ENCODE peak calls at places on chromosomes 12 and 14, in ten cellular contexts. One of them, this sample, is unnamed.
A peak's percentile ranks its signal among the peaks of the same experiment; 100 is the strongest.

GRCh38 chr12:3288690-3289089 is 202.3 kb upstream of the PRMT8 start:
- DNase-seq in bronchial epithelial cell: peak; percentile 22
- DNase-seq in BJ: no peak
- DNase-seq in activated CD8-positive, alpha-beta memory T cell treated with anti-CD3 and anti-CD28 coated beads, Interleukin-2, amount 50 U/mL, for 4 hours: no peak
- DNase-seq in stimulated activated CD4-positive, alpha-beta T cell treated with anti-CD3 and anti-CD28 coated beads, Interleukin-1b, Interleukin-23, amount 100 ng/mL, for 24 hours: no peak
- DNase-seq in stimulated activated CD8-positive, alpha-beta memory T cell treated with anti-CD3 and anti-CD28 coated beads, Interleukin-4, amount 100 ng/mL, for 1 hour: no peak
- DNase-seq in naive thymus-derived CD4-positive, alpha-beta T cell: no peak
- DNase-seq in AG20443: no peak
- DNase-seq in lower lobe of right lung: no peak
- DNase-seq in fibroblast of lung: no peak
- DNase-seq in this sample: no peak

GRCh38 chr14:61894452-61895077 is 132.3 kb downstream of the SNAPC1 start:
- DNase-seq in activated CD8-positive, alpha-beta memory T cell treated with anti-CD3 and anti-CD28 coated beads, Interleukin-2, amount 50 U/mL, for 4 hours: peak; percentile 57
- DNase-seq in AG20443: peak; percentile 81
- DNase-seq in fibroblast of lung: peak; percentile 57
- DNase-seq in stimulated activated CD8-positive, alpha-beta memory T cell treated with anti-CD3 and anti-CD28 coated beads, Interleukin-4, amount 100 ng/mL, for 1 hour: peak; percentile 17
- DNase-seq in BJ: no peak
- DNase-seq in naive thymus-derived CD4-positive, alpha-beta T cell: peak; percentile 20
- DNase-seq in stimulated activated CD4-positive, alpha-beta T cell treated with anti-CD3 and anti-CD28 coated beads, Interleukin-1b, Interleukin-23, amount 100 ng/mL, for 24 hours: peak; percentile 44
- DNase-seq in lower lobe of right lung: peak; percentile 66
- DNase-seq in bronchial epithelial cell: peak; percentile 65
- DNase-seq in this sample: no peak

GRCh38 chr12:70178038-70178437 is 65.2 kb upstream of the CNOT2 start:
- DNase-seq in stimulated activated CD4-positive, alpha-beta T cell treated with anti-CD3 and anti-CD28 coated beads, Interleukin-1b, Interleukin-23, amount 100 ng/mL, for 24 hours: no peak
- DNase-seq in naive thymus-derived CD4-positive, alpha-beta T cell: no peak
- DNase-seq in stimulated activated CD8-positive, alpha-beta memory T cell treated with anti-CD3 and anti-CD28 coated beads, Interleukin-4, amount 100 ng/mL, for 1 hour: no peak
- DNase-seq in AG20443: peak; percentile 16
- DNase-seq in bronchial epithelial cell: peak; percentile 62
- DNase-seq in activated CD8-positive, alpha-beta memory T cell treated with anti-CD3 and anti-CD28 coated beads, Interleukin-2, amount 50 U/mL, for 4 hours: no peak
- DNase-seq in lower lobe of right lung: no peak
- DNase-seq in BJ: no peak
- DNase-seq in fibroblast of lung: no peak
- DNase-seq in this sample: no peak

GRCh38 chr12:46186088-46186487 is 82.8 kb downstream of the SLC38A1 start:
- DNase-seq in lower lobe of right lung: no peak
- DNase-seq in activated CD8-positive, alpha-beta memory T cell treated with anti-CD3 and anti-CD28 coated beads, Interleukin-2, amount 50 U/mL, for 4 hours: no peak
- DNase-seq in AG20443: no peak
- DNase-seq in naive thymus-derived CD4-positive, alpha-beta T cell: no peak
- DNase-seq in BJ: no peak
- DNase-seq in fibroblast of lung: no peak
- DNase-seq in stimulated activated CD8-positive, alpha-beta memory T cell treated with anti-CD3 and anti-CD28 coated beads, Interleukin-4, amount 100 ng/mL, for 1 hour: no peak
- DNase-seq in stimulated activated CD4-positive, alpha-beta T cell treated with anti-CD3 and anti-CD28 coated beads, Interleukin-1b, Interleukin-23, amount 100 ng/mL, for 24 hours: no peak
- DNase-seq in bronchial epithelial cell: no peak
- DNase-seq in this sample: no peak

GRCh38 chr12:95326450-95326849 is 108.8 kb downstream of the VEZT start:
- DNase-seq in bronchial epithelial cell: no peak
- DNase-seq in fibroblast of lung: peak; percentile 72
- DNase-seq in activated CD8-positive, alpha-beta memory T cell treated with anti-CD3 and anti-CD28 coated beads, Interleukin-2, amount 50 U/mL, for 4 hours: no peak
- DNase-seq in naive thymus-derived CD4-positive, alpha-beta T cell: no peak
- DNase-seq in lower lobe of right lung: no peak
- DNase-seq in AG20443: peak; percentile 36
- DNase-seq in stimulated activated CD8-positive, alpha-beta memory T cell treated with anti-CD3 and anti-CD28 coated beads, Interleukin-4, amount 100 ng/mL, for 1 hour: no peak
- DNase-seq in stimulated activated CD4-positive, alpha-beta T cell treated with anti-CD3 and anti-CD28 coated beads, Interleukin-1b, Interleukin-23, amount 100 ng/mL, for 24 hours: no peak
- DNase-seq in BJ: no peak
- DNase-seq in this sample: no peak

GRCh38 chr14:100416921-100417451 is 93.8 kb downstream of the SLC25A47 start:
- DNase-seq in stimulated activated CD8-positive, alpha-beta memory T cell treated with anti-CD3 and anti-CD28 coated beads, Interleukin-4, amount 100 ng/mL, for 1 hour: no peak
- DNase-seq in naive thymus-derived CD4-positive, alpha-beta T cell: no peak
- DNase-seq in BJ: peak; percentile 65
- DNase-seq in bronchial epithelial cell: peak; percentile 76
- DNase-seq in lower lobe of right lung: no peak
- DNase-seq in AG20443: peak; percentile 71
- DNase-seq in activated CD8-positive, alpha-beta memory T cell treated with anti-CD3 and anti-CD28 coated beads, Interleukin-2, amount 50 U/mL, for 4 hours: no peak
- DNase-seq in stimulated activated CD4-positive, alpha-beta T cell treated with anti-CD3 and anti-CD28 coated beads, Interleukin-1b, Interleukin-23, amount 100 ng/mL, for 24 hours: no peak
- DNase-seq in fibroblast of lung: peak; percentile 87
- DNase-seq in this sample: no peak

GRCh38 chr14:49988080-49988990 is 95.5 kb downstream of the ARF6 start:
- DNase-seq in BJ: no peak
- DNase-seq in AG20443: no peak
- DNase-seq in activated CD8-positive, alpha-beta memory T cell treated with anti-CD3 and anti-CD28 coated beads, Interleukin-2, amount 50 U/mL, for 4 hours: no peak
- DNase-seq in fibroblast of lung: no peak
- DNase-seq in bronchial epithelial cell: no peak
- DNase-seq in stimulated activated CD8-positive, alpha-beta memory T cell treated with anti-CD3 and anti-CD28 coated beads, Interleukin-4, amount 100 ng/mL, for 1 hour: no peak
- DNase-seq in lower lobe of right lung: no peak
- DNase-seq in naive thymus-derived CD4-positive, alpha-beta T cell: no peak
- DNase-seq in stimulated activated CD4-positive, alpha-beta T cell treated with anti-CD3 and anti-CD28 coated beads, Interleukin-1b, Interleukin-23, amount 100 ng/mL, for 24 hours: no peak
- DNase-seq in this sample: no peak

GRCh38 chr12:2841056-2841455 is 6.2 kb upstream of the NRIP2 start:
- DNase-seq in stimulated activated CD4-positive, alpha-beta T cell treated with anti-CD3 and anti-CD28 coated beads, Interleukin-1b, Interleukin-23, amount 100 ng/mL, for 24 hours: no peak
- DNase-seq in activated CD8-positive, alpha-beta memory T cell treated with anti-CD3 and anti-CD28 coated beads, Interleukin-2, amount 50 U/mL, for 4 hours: no peak
- DNase-seq in fibroblast of lung: peak; percentile 20
- DNase-seq in bronchial epithelial cell: no peak
- DNase-seq in AG20443: no peak
- DNase-seq in BJ: no peak
- DNase-seq in lower lobe of right lung: no peak
- DNase-seq in naive thymus-derived CD4-positive, alpha-beta T cell: no peak
- DNase-seq in stimulated activated CD8-positive, alpha-beta memory T cell treated with anti-CD3 and anti-CD28 coated beads, Interleukin-4, amount 100 ng/mL, for 1 hour: no peak
- DNase-seq in this sample: no peak

GRCh38 chr14:92539875-92540274 is 26.3 kb downstream of the RIN3 start:
- DNase-seq in bronchial epithelial cell: no peak
- DNase-seq in BJ: no peak
- DNase-seq in stimulated activated CD4-positive, alpha-beta T cell treated with anti-CD3 and anti-CD28 coated beads, Interleukin-1b, Interleukin-23, amount 100 ng/mL, for 24 hours: no peak
- DNase-seq in lower lobe of right lung: peak; percentile 52
- DNase-seq in stimulated activated CD8-positive, alpha-beta memory T cell treated with anti-CD3 and anti-CD28 coated beads, Interleukin-4, amount 100 ng/mL, for 1 hour: no peak
- DNase-seq in fibroblast of lung: no peak
- DNase-seq in AG20443: peak; percentile 15
- DNase-seq in naive thymus-derived CD4-positive, alpha-beta T cell: no peak
- DNase-seq in activated CD8-positive, alpha-beta memory T cell treated with anti-CD3 and anti-CD28 coated beads, Interleukin-2, amount 50 U/mL, for 4 hours: no peak
- DNase-seq in this sample: peak; percentile 61

GRCh38 chr14:49598479-49599301 is at the start of gene LRR1:
- DNase-seq in BJ: no peak
- DNase-seq in naive thymus-derived CD4-positive, alpha-beta T cell: peak; percentile 74
- DNase-seq in AG20443: peak; percentile 91
- DNase-seq in stimulated activated CD4-positive, alpha-beta T cell treated with anti-CD3 and anti-CD28 coated beads, Interleukin-1b, Interleukin-23, amount 100 ng/mL, for 24 hours: peak; percentile 75
- DNase-seq in fibroblast of lung: peak; percentile 84
- DNase-seq in stimulated activated CD8-positive, alpha-beta memory T cell treated with anti-CD3 and anti-CD28 coated beads, Interleukin-4, amount 100 ng/mL, for 1 hour: peak; percentile 60
- DNase-seq in activated CD8-positive, alpha-beta memory T cell treated with anti-CD3 and anti-CD28 coated beads, Interleukin-2, amount 50 U/mL, for 4 hours: peak; percentile 84
- DNase-seq in bronchial epithelial cell: peak; percentile 71
- DNase-seq in lower lobe of right lung: peak; percentile 92
- DNase-seq in this sample: peak; percentile 87

GRCh38 chr12:68207276-68207675 is 18.3 kb downstream of the IL26 start:
- DNase-seq in lower lobe of right lung: no peak
- DNase-seq in fibroblast of lung: no peak
- DNase-seq in AG20443: no peak
- DNase-seq in BJ: no peak
- DNase-seq in activated CD8-positive, alpha-beta memory T cell treated with anti-CD3 and anti-CD28 coated beads, Interleukin-2, amount 50 U/mL, for 4 hours: no peak
- DNase-seq in naive thymus-derived CD4-positive, alpha-beta T cell: no peak
- DNase-seq in stimulated activated CD4-positive, alpha-beta T cell treated with anti-CD3 and anti-CD28 coated beads, Interleukin-1b, Interleukin-23, amount 100 ng/mL, for 24 hours: no peak
- DNase-seq in stimulated activated CD8-positive, alpha-beta memory T cell treated with anti-CD3 and anti-CD28 coated beads, Interleukin-4, amount 100 ng/mL, for 1 hour: no peak
- DNase-seq in bronchial epithelial cell: no peak
- DNase-seq in this sample: no peak

GRCh38 chr12:126156806-126157574 is 1091.8 kb downstream of the AACS start:
- DNase-seq in BJ: no peak
- DNase-seq in AG20443: no peak
- DNase-seq in lower lobe of right lung: no peak
- DNase-seq in stimulated activated CD4-positive, alpha-beta T cell treated with anti-CD3 and anti-CD28 coated beads, Interleukin-1b, Interleukin-23, amount 100 ng/mL, for 24 hours: no peak
- DNase-seq in stimulated activated CD8-positive, alpha-beta memory T cell treated with anti-CD3 and anti-CD28 coated beads, Interleukin-4, amount 100 ng/mL, for 1 hour: no peak
- DNase-seq in activated CD8-positive, alpha-beta memory T cell treated with anti-CD3 and anti-CD28 coated beads, Interleukin-2, amount 50 U/mL, for 4 hours: no peak
- DNase-seq in naive thymus-derived CD4-positive, alpha-beta T cell: no peak
- DNase-seq in fibroblast of lung: no peak
- DNase-seq in bronchial epithelial cell: no peak
- DNase-seq in this sample: no peak

GRCh38 chr12:74415633-74416032 is 122.0 kb upstream of the ATXN7L3B start:
- DNase-seq in stimulated activated CD8-positive, alpha-beta memory T cell treated with anti-CD3 and anti-CD28 coated beads, Interleukin-4, amount 100 ng/mL, for 1 hour: no peak
- DNase-seq in fibroblast of lung: peak; percentile 14
- DNase-seq in stimulated activated CD4-positive, alpha-beta T cell treated with anti-CD3 and anti-CD28 coated beads, Interleukin-1b, Interleukin-23, amount 100 ng/mL, for 24 hours: no peak
- DNase-seq in AG20443: peak; percentile 11
- DNase-seq in activated CD8-positive, alpha-beta memory T cell treated with anti-CD3 and anti-CD28 coated beads, Interleukin-2, amount 50 U/mL, for 4 hours: no peak
- DNase-seq in naive thymus-derived CD4-positive, alpha-beta T cell: no peak
- DNase-seq in bronchial epithelial cell: peak; percentile 36
- DNase-seq in lower lobe of right lung: no peak
- DNase-seq in BJ: no peak
- DNase-seq in this sample: no peak

GRCh38 chr12:26238341-26239126 is 43.2 kb downstream of the SSPN start:
- DNase-seq in BJ: no peak
- DNase-seq in stimulated activated CD4-positive, alpha-beta T cell treated with anti-CD3 and anti-CD28 coated beads, Interleukin-1b, Interleukin-23, amount 100 ng/mL, for 24 hours: no peak
- DNase-seq in activated CD8-positive, alpha-beta memory T cell treated with anti-CD3 and anti-CD28 coated beads, Interleukin-2, amount 50 U/mL, for 4 hours: no peak
- DNase-seq in bronchial epithelial cell: no peak
- DNase-seq in naive thymus-derived CD4-positive, alpha-beta T cell: no peak
- DNase-seq in AG20443: peak; percentile 22
- DNase-seq in lower lobe of right lung: no peak
- DNase-seq in fibroblast of lung: peak; percentile 80
- DNase-seq in stimulated activated CD8-positive, alpha-beta memory T cell treated with anti-CD3 and anti-CD28 coated beads, Interleukin-4, amount 100 ng/mL, for 1 hour: no peak
- DNase-seq in this sample: no peak

GRCh38 chr12:94805749-94806148 is 155.4 kb upstream of the TMCC3 start:
- DNase-seq in activated CD8-positive, alpha-beta memory T cell treated with anti-CD3 and anti-CD28 coated beads, Interleukin-2, amount 50 U/mL, for 4 hours: no peak
- DNase-seq in stimulated activated CD8-positive, alpha-beta memory T cell treated with anti-CD3 and anti-CD28 coated beads, Interleukin-4, amount 100 ng/mL, for 1 hour: no peak
- DNase-seq in stimulated activated CD4-positive, alpha-beta T cell treated with anti-CD3 and anti-CD28 coated beads, Interleukin-1b, Interleukin-23, amount 100 ng/mL, for 24 hours: no peak
- DNase-seq in naive thymus-derived CD4-positive, alpha-beta T cell: no peak
- DNase-seq in bronchial epithelial cell: peak; percentile 59
- DNase-seq in BJ: peak; percentile 12
- DNase-seq in lower lobe of right lung: no peak
- DNase-seq in fibroblast of lung: peak; percentile 71
- DNase-seq in AG20443: peak; percentile 36
- DNase-seq in this sample: no peak

GRCh38 chr12:65741662-65742480 is 82.4 kb upstream of the HMGA2 start:
- DNase-seq in stimulated activated CD4-positive, alpha-beta T cell treated with anti-CD3 and anti-CD28 coated beads, Interleukin-1b, Interleukin-23, amount 100 ng/mL, for 24 hours: no peak
- DNase-seq in stimulated activated CD8-positive, alpha-beta memory T cell treated with anti-CD3 and anti-CD28 coated beads, Interleukin-4, amount 100 ng/mL, for 1 hour: no peak
- DNase-seq in lower lobe of right lung: no peak
- DNase-seq in naive thymus-derived CD4-positive, alpha-beta T cell: no peak
- DNase-seq in BJ: no peak
- DNase-seq in fibroblast of lung: peak; percentile 59
- DNase-seq in activated CD8-positive, alpha-beta memory T cell treated with anti-CD3 and anti-CD28 coated beads, Interleukin-2, amount 50 U/mL, for 4 hours: peak; percentile 22
- DNase-seq in AG20443: peak; percentile 78
- DNase-seq in bronchial epithelial cell: peak; percentile 33
- DNase-seq in this sample: no peak

GRCh38 chr12:63028951-63029350 is 94.0 kb upstream of the PPM1H start:
- DNase-seq in stimulated activated CD4-positive, alpha-beta T cell treated with anti-CD3 and anti-CD28 coated beads, Interleukin-1b, Interleukin-23, amount 100 ng/mL, for 24 hours: no peak
- DNase-seq in bronchial epithelial cell: no peak
- DNase-seq in activated CD8-positive, alpha-beta memory T cell treated with anti-CD3 and anti-CD28 coated beads, Interleukin-2, amount 50 U/mL, for 4 hours: no peak
- DNase-seq in stimulated activated CD8-positive, alpha-beta memory T cell treated with anti-CD3 and anti-CD28 coated beads, Interleukin-4, amount 100 ng/mL, for 1 hour: no peak
- DNase-seq in AG20443: no peak
- DNase-seq in fibroblast of lung: no peak
- DNase-seq in BJ: no peak
- DNase-seq in lower lobe of right lung: no peak
- DNase-seq in naive thymus-derived CD4-positive, alpha-beta T cell: no peak
- DNase-seq in this sample: no peak

GRCh38 chr14:23171251-23171975 is 12.0 kb downstream of the SLC7A8 start:
- DNase-seq in activated CD8-positive, alpha-beta memory T cell treated with anti-CD3 and anti-CD28 coated beads, Interleukin-2, amount 50 U/mL, for 4 hours: no peak
- DNase-seq in lower lobe of right lung: no peak
- DNase-seq in AG20443: peak; percentile 77
- DNase-seq in naive thymus-derived CD4-positive, alpha-beta T cell: no peak
- DNase-seq in bronchial epithelial cell: peak; percentile 95
- DNase-seq in stimulated activated CD4-positive, alpha-beta T cell treated with anti-CD3 and anti-CD28 coated beads, Interleukin-1b, Interleukin-23, amount 100 ng/mL, for 24 hours: no peak
- DNase-seq in BJ: peak; percentile 71
- DNase-seq in fibroblast of lung: peak; percentile 59
- DNase-seq in stimulated activated CD8-positive, alpha-beta memory T cell treated with anti-CD3 and anti-CD28 coated beads, Interleukin-4, amount 100 ng/mL, for 1 hour: no peak
- DNase-seq in this sample: no peak

GRCh38 chr14:104106471-104106991 is 21.0 kb downstream of the ASPG start:
- DNase-seq in bronchial epithelial cell: no peak
- DNase-seq in activated CD8-positive, alpha-beta memory T cell treated with anti-CD3 and anti-CD28 coated beads, Interleukin-2, amount 50 U/mL, for 4 hours: no peak
- DNase-seq in stimulated activated CD8-positive, alpha-beta memory T cell treated with anti-CD3 and anti-CD28 coated beads, Interleukin-4, amount 100 ng/mL, for 1 hour: no peak
- DNase-seq in fibroblast of lung: no peak
- DNase-seq in BJ: no peak
- DNase-seq in lower lobe of right lung: no peak
- DNase-seq in stimulated activated CD4-positive, alpha-beta T cell treated with anti-CD3 and anti-CD28 coated beads, Interleukin-1b, Interleukin-23, amount 100 ng/mL, for 24 hours: no peak
- DNase-seq in naive thymus-derived CD4-positive, alpha-beta T cell: no peak
- DNase-seq in AG20443: no peak
- DNase-seq in this sample: peak; percentile 34

GRCh38 chr12:64221656-64222010 is 463 bp downstream of the KICS2 start:
- DNase-seq in lower lobe of right lung: peak; percentile 92
- DNase-seq in fibroblast of lung: peak; percentile 74
- DNase-seq in stimulated activated CD4-positive, alpha-beta T cell treated with anti-CD3 and anti-CD28 coated beads, Interleukin-1b, Interleukin-23, amount 100 ng/mL, for 24 hours: peak; percentile 50
- DNase-seq in bronchial epithelial cell: peak; percentile 72
- DNase-seq in naive thymus-derived CD4-positive, alpha-beta T cell: peak; percentile 50
- DNase-seq in AG20443: peak; percentile 90
- DNase-seq in stimulated activated CD8-positive, alpha-beta memory T cell treated with anti-CD3 and anti-CD28 coated beads, Interleukin-4, amount 100 ng/mL, for 1 hour: no peak
- DNase-seq in activated CD8-positive, alpha-beta memory T cell treated with anti-CD3 and anti-CD28 coated beads, Interleukin-2, amount 50 U/mL, for 4 hours: peak; percentile 65
- DNase-seq in BJ: peak; percentile 12
- DNase-seq in this sample: peak; percentile 88

GRCh38 chr12:115437061-115437567 is 753.1 kb upstream of the TBX3 start:
- DNase-seq in BJ: no peak
- DNase-seq in naive thymus-derived CD4-positive, alpha-beta T cell: no peak
- DNase-seq in bronchial epithelial cell: no peak
- DNase-seq in fibroblast of lung: peak; percentile 20
- DNase-seq in lower lobe of right lung: no peak
- DNase-seq in stimulated activated CD4-positive, alpha-beta T cell treated with anti-CD3 and anti-CD28 coated beads, Interleukin-1b, Interleukin-23, amount 100 ng/mL, for 24 hours: no peak
- DNase-seq in activated CD8-positive, alpha-beta memory T cell treated with anti-CD3 and anti-CD28 coated beads, Interleukin-2, amount 50 U/mL, for 4 hours: no peak
- DNase-seq in AG20443: no peak
- DNase-seq in stimulated activated CD8-positive, alpha-beta memory T cell treated with anti-CD3 and anti-CD28 coated beads, Interleukin-4, amount 100 ng/mL, for 1 hour: no peak
- DNase-seq in this sample: no peak

GRCh38 chr14:50784683-50785505 is 46.1 kb downstream of the NIN start:
- DNase-seq in BJ: no peak
- DNase-seq in stimulated activated CD8-positive, alpha-beta memory T cell treated with anti-CD3 and anti-CD28 coated beads, Interleukin-4, amount 100 ng/mL, for 1 hour: no peak
- DNase-seq in AG20443: no peak
- DNase-seq in bronchial epithelial cell: no peak
- DNase-seq in activated CD8-positive, alpha-beta memory T cell treated with anti-CD3 and anti-CD28 coated beads, Interleukin-2, amount 50 U/mL, for 4 hours: no peak
- DNase-seq in fibroblast of lung: no peak
- DNase-seq in stimulated activated CD4-positive, alpha-beta T cell treated with anti-CD3 and anti-CD28 coated beads, Interleukin-1b, Interleukin-23, amount 100 ng/mL, for 24 hours: no peak
- DNase-seq in lower lobe of right lung: no peak
- DNase-seq in naive thymus-derived CD4-positive, alpha-beta T cell: peak; percentile 18
- DNase-seq in this sample: no peak

GRCh38 chr14:60622210-60622919 is 26.9 kb downstream of the SIX1 start:
- DNase-seq in fibroblast of lung: peak; percentile 62
- DNase-seq in naive thymus-derived CD4-positive, alpha-beta T cell: no peak
- DNase-seq in stimulated activated CD4-positive, alpha-beta T cell treated with anti-CD3 and anti-CD28 coated beads, Interleukin-1b, Interleukin-23, amount 100 ng/mL, for 24 hours: no peak
- DNase-seq in activated CD8-positive, alpha-beta memory T cell treated with anti-CD3 and anti-CD28 coated beads, Interleukin-2, amount 50 U/mL, for 4 hours: no peak
- DNase-seq in stimulated activated CD8-positive, alpha-beta memory T cell treated with anti-CD3 and anti-CD28 coated beads, Interleukin-4, amount 100 ng/mL, for 1 hour: no peak
- DNase-seq in lower lobe of right lung: no peak
- DNase-seq in bronchial epithelial cell: no peak
- DNase-seq in BJ: no peak
- DNase-seq in AG20443: no peak
- DNase-seq in this sample: no peak

GRCh38 chr12:104955703-104956102 is 2.4 kb downstream of the SLC41A2 start:
- DNase-seq in lower lobe of right lung: no peak
- DNase-seq in naive thymus-derived CD4-positive, alpha-beta T cell: no peak
- DNase-seq in stimulated activated CD4-positive, alpha-beta T cell treated with anti-CD3 and anti-CD28 coated beads, Interleukin-1b, Interleukin-23, amount 100 ng/mL, for 24 hours: no peak
- DNase-seq in stimulated activated CD8-positive, alpha-beta memory T cell treated with anti-CD3 and anti-CD28 coated beads, Interleukin-4, amount 100 ng/mL, for 1 hour: no peak
- DNase-seq in BJ: no peak
- DNase-seq in AG20443: no peak
- DNase-seq in fibroblast of lung: no peak
- DNase-seq in bronchial epithelial cell: no peak
- DNase-seq in activated CD8-positive, alpha-beta memory T cell treated with anti-CD3 and anti-CD28 coated beads, Interleukin-2, amount 50 U/mL, for 4 hours: no peak
- DNase-seq in this sample: no peak

GRCh38 chr12:110501378-110501721 is 561 bp downstream of the VPS29 start:
- DNase-seq in naive thymus-derived CD4-positive, alpha-beta T cell: no peak
- DNase-seq in lower lobe of right lung: no peak
- DNase-seq in stimulated activated CD8-positive, alpha-beta memory T cell treated with anti-CD3 and anti-CD28 coated beads, Interleukin-4, amount 100 ng/mL, for 1 hour: no peak
- DNase-seq in activated CD8-positive, alpha-beta memory T cell treated with anti-CD3 and anti-CD28 coated beads, Interleukin-2, amount 50 U/mL, for 4 hours: no peak
- DNase-seq in BJ: no peak
- DNase-seq in bronchial epithelial cell: peak; percentile 72
- DNase-seq in fibroblast of lung: peak; percentile 73
- DNase-seq in AG20443: peak; percentile 45
- DNase-seq in stimulated activated CD4-positive, alpha-beta T cell treated with anti-CD3 and anti-CD28 coated beads, Interleukin-1b, Interleukin-23, amount 100 ng/mL, for 24 hours: no peak
- DNase-seq in this sample: no peak

GRCh38 chr14:60665178-60665555 is 15.9 kb upstream of the SIX1 start:
- DNase-seq in AG20443: no peak
- DNase-seq in activated CD8-positive, alpha-beta memory T cell treated with anti-CD3 and anti-CD28 coated beads, Interleukin-2, amount 50 U/mL, for 4 hours: no peak
- DNase-seq in naive thymus-derived CD4-positive, alpha-beta T cell: no peak
- DNase-seq in stimulated activated CD4-positive, alpha-beta T cell treated with anti-CD3 and anti-CD28 coated beads, Interleukin-1b, Interleukin-23, amount 100 ng/mL, for 24 hours: no peak
- DNase-seq in bronchial epithelial cell: no peak
- DNase-seq in BJ: no peak
- DNase-seq in lower lobe of right lung: no peak
- DNase-seq in fibroblast of lung: no peak
- DNase-seq in stimulated activated CD8-positive, alpha-beta memory T cell treated with anti-CD3 and anti-CD28 coated beads, Interleukin-4, amount 100 ng/mL, for 1 hour: no peak
- DNase-seq in this sample: no peak

This sample was measured in Peyer's patch.